ENCODE peak calls at places on chromosome 13, in four cellular contexts. H is HCT116, E is ovary, O is body of pancreas. I is an unnamed sample. For H3K4me1, the result is how much of the 10 kb centered on the place peaks cover.

GRCh38 chr13:25859528-25859927 is 192.3 kb downstream of the SHISA2 start:
- DNase-seq in H (no peak), E (no peak), O (no peak), I (no peak)

GRCh38 chr13:77876176-77876575 is 42.5 kb downstream of the EDNRB start:
- DNase-seq in H (no peak), E (no peak), O (no peak), I (no peak)

GRCh38 chr13:65872448-65872847 is 1357.7 kb downstream of the PCDH9 start:
- DNase-seq in H (no peak), E (no peak), O (no peak), I (no peak)

GRCh38 chr13:34822681-34823080 is 119.4 kb upstream of the NBEA start:
- DNase-seq in H (no peak), E (no peak), O (no peak), I (no peak)

GRCh38 chr13:112622375-112622774 is 34.4 kb upstream of the TUBGCP3 start:
- DNase-seq in H (no peak), E (no peak), O (no peak), I (no peak)

GRCh38 chr13:51317262-51317661 is 22.2 kb upstream of the SERPINE3 start:
- DNase-seq in H (no peak), E (no peak), O (no peak), I (no peak)

GRCh38 chr13:88068316-88068715 is 397.1 kb downstream of the SLITRK5 start:
- DNase-seq in H (no peak), E (no peak), O (no peak), I (no peak)

GRCh38 chr13:112469071-112469745 is 93.1 kb downstream of the SPACA7 start:
- DNase-seq in H (no peak), E (peak), O (no peak), I (no peak)

GRCh38 chr13:54733639-54734038 is 1705.0 kb downstream of the OLFM4 start:
- DNase-seq in H (no peak), E (no peak), O (no peak), I (no peak)

GRCh38 chr13:51222510-51223283 is 499 bp downstream of the FAM124A start:
- DNase-seq in H (no peak), E (no peak), O (no peak), I (no peak)

GRCh38 chr13:91719033-91719432 is 320.6 kb downstream of the GPC5 start:
- DNase-seq in H (no peak), E (no peak), O (no peak), I (no peak)

GRCh38 chr13:111153279-111153976 is 38.3 kb downstream of the ARHGEF7 start:
- DNase-seq in H (peak), E (peak), O (peak), I (peak)

GRCh38 chr13:57630661-57631606 is 610 bp upstream of the PCDH17 start:
- DNase-seq in H (no peak), E (no peak), O (peak), I (no peak)

GRCh38 chr13:61536443-61536842 is 120.8 kb upstream of the PCDH20 start:
- DNase-seq in H (no peak), E (no peak), O (no peak), I (no peak)

GRCh38 chr13:80121038-80121437 is 219.9 kb downstream of the SPRY2 start:
- DNase-seq in H (no peak), E (no peak), O (no peak), I (no peak)

GRCh38 chr13:51913421-51914136 is 51.8 kb downstream of the CCDC70 start:
- DNase-seq in H (no peak), E (no peak), O (no peak), I (no peak)

GRCh38 chr13:29621401-29621800 is 25.9 kb upstream of the SLC7A1 start:
- DNase-seq in H (no peak), E (no peak), O (no peak), I (no peak)

GRCh38 chr13:48412881-48413351 is at the start of gene LPAR6:
- DNase-seq in H (no peak), E (no peak), O (no peak), I (no peak)

GRCh38 chr13:31846984-31847752 is 107.8 kb downstream of the RXFP2 start:
- DNase-seq in H (no peak), E (peak), O (no peak), I (no peak)

GRCh38 chr13:27271572-27272096 is 1.0 kb downstream of the RASL11A start:
- DNase-seq in H (no peak), E (peak), O (no peak), I (no peak)

DNA sequence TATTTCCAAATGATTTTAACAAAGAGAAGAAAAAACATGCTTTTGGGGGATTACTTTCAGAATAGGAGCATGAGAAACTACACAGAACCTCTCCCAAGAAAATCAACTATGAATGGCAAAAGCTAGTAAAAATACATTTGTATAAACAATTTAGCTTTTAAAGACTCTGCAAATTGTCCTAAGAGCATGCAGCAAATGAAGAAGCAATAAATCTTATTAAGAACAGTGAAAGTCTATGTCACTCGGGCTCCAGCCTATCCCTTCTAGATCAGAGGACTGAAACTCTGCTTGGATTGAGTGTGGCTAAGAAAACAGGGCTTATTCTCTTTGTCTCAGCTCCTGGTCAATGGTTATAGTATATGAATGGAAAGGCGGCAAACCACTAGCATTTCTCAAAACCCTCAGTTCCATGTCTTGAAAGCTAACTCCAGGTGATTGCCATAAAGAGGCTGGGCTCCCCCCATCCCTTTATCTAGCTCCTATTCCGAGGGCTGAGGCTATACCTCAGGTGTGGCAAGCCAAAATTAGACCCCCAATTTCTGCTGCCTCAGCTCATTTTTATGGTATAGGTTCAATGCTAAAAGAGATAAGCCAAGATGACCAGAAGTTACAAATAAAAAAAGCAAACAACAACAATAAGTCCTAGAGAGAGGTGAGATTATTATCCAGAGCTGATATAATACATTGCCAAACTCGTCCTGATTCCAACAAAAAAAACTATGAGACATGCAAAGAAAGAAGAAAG is 953.2 kb downstream of the SLITRK6 start:
- DNase-seq in H (no peak), E (no peak), O (no peak), I (no peak)
- TF ChIP-seq POLR2A in H (no peak), E (no peak), O (no peak), I (no peak)

DNA sequence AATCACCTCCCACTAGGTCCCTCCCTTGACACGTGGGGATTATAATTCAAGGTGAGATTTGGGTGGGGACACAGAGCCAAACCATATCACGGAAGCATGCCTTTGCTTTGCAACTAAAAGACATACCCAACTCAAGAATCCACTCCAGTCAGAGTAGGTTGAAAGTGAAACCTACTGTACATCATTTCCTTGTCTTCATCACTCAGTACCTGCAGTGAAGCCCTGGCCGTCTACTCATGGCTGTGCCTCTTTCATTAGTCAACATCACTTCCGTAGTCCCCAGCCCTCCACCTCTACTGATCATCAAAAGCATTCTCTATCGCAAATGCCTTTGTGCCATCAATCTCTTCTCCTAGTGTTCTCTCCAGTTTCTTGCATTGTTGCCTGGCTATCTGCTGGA is 343.1 kb upstream of the ARGLU1 start:
- DNase-seq in H (no peak), E (no peak), O (no peak), I (no peak)
- TF ChIP-seq CTCF in H (no peak), E (no peak), O (no peak), I (no peak)

GRCh38 chr13:30796132-30796832 is 60.9 kb downstream of the ALOX5AP start:
- DNase-seq in H (no peak), E (no peak), O (peak), I (no peak)
- H3K4me1 ChIP-seq in H (under half), E (under half), O (under half), I (under half)

GRCh38 chr13:97256343-97256783 is 34.2 kb downstream of the MBNL2 start:
- DNase-seq in H (peak), E (no peak), O (peak), I (no peak)

GRCh38 chr13:97257228-97257755 is 35.2 kb downstream of the MBNL2 start:
- DNase-seq in H (no peak), E (no peak), O (no peak), I (no peak)

GRCh38 chr13:97259787-97260641 is 37.9 kb downstream of the MBNL2 start:
- DNase-seq in H (no peak), E (no peak), O (no peak), I (no peak)

GRCh38 chr13:97258801-97259200 is 36.7 kb downstream of the MBNL2 start:
- DNase-seq in H (no peak), E (no peak), O (no peak), I (no peak)

GRCh38 chr13:97257800-97258799 is 36.0 kb downstream of the MBNL2 start:
- DNase-seq in H (peak), E (no peak), O (peak), I (no peak)
- TF ChIP-seq POLR2A in H (no peak), E (no peak), O (no peak), I (no peak)

DNA sequence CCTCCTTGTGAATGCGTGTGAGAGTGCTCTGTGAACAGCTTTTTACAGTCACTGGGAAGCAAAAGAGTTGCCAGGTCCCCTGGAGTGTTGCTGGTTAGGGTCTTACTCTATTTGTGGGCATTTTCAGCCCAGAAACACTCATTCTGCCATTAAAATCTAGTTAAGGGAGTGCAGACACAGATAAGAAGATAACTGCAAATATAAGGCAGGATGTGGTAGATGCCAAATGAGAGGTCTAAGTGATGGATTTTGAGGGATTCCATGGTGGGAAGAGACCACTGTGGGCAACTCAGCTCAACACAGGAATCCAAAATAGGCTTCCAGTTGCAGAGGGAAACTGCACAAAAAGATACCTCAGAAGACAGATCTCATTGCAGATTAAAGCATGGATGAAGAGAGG is 54.5 kb upstream of the KL start:
- DNase-seq in H (no peak), E (no peak), O (no peak), I (no peak)
- TF ChIP-seq CTCF in H (no peak), E (no peak), O (no peak), I (no peak)

DNA sequence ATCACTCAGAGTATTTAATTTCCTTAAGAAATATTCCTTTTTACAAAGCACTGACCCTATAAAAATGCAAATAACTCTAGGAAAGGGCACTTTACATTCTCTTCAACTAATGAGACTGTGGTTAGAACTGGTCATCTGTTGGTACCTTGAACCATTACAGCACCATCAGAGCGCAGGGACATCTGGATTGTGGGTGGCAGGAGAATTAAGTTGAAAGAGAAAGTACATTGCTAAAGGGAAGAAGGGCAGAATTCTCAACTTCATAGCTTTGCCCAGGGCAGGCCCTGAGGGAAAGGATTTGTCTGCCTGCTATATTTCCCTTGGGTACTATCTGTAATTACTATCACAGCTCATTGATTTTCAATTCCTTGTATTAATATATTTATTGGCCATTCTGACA is 196.8 kb downstream of the KLF12 start:
- DNase-seq in H (no peak), E (no peak), O (no peak), I (no peak)
- H3K4me1 ChIP-seq in H (under half), E (under half), O (under half), I (under half)

DNA sequence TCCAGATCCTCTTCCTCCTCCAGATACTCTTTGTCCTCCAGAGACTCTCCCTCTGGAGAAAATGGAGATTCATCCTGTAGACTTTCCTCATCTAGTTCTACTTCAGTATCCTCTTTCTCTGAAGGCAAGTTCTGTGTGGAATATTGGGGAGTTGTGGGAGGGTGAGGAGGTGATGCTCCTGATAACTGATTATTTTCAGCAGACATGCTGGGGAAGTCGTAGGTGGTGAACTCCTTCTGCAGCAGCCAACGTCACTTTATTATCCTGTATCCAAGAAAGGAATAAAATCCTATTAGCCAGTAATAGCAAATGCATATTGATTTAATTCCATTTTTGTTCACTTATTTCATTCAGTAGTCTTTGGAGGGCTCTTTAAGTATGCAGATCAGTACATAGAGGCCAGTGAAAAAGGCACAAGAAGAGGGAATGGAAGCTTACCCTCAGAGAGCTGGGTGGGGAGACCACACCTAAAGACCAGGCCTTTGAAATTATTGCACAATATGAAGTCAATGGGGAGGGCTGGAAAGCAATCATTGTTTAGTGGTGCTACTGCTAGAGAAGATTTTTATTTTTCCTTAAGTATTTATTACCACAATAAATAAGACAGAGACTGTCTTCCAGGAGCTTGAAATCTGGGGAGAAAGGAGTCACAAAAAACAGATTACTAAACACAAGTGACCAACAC is 18.6 kb downstream of the ERICH6B start:
- DNase-seq in H (no peak), E (no peak), O (no peak), I (no peak)
- TF ChIP-seq POLR2A in H (no peak), E (no peak), O (no peak), I (no peak)